ENCODE peak calls at places on chromosomes 6 and 20, in five cellular contexts. G is GM12864, M is GM23338, N is IMR-90, C is colonic mucosa. Q is an unnamed sample.
A peak's percentile ranks its signal among the peaks of the same experiment; 100 is the strongest.

GRCh38 chr6:90645634-90646033 is 58.8 kb upstream of the MAP3K7 start:
- DNase-seq in G (no peak), M (no peak), N (no peak), C (no peak), Q (no peak)

GRCh38 chr20:62066983-62067433 is 1.3 kb upstream of the TAF4 start:
- DNase-seq in G (no peak), M (peak; percentile 57), N (no peak), C (peak; percentile 79), Q (peak; percentile 27)

GRCh38 chr6:43963203-43963602 is 164.0 kb downstream of the MRPL14 start:
- DNase-seq in G (no peak), M (no peak), N (no peak), C (no peak), Q (no peak)

GRCh38 chr20:8095648-8096572 is 36.2 kb upstream of the PLCB1 start:
- DNase-seq in G (no peak), M (no peak), N (peak; percentile 79), C (no peak), Q (peak; percentile 51)

GRCh38 chr6:7998103-7998725 is 66.0 kb downstream of the BLOC1S5 start:
- DNase-seq in G (no peak), M (no peak), N (peak; percentile 93), C (no peak), Q (peak; percentile 97)

GRCh38 chr20:38473353-38473795 is 731 bp downstream of the RALGAPB start:
- DNase-seq in G (no peak), M (no peak), N (no peak), C (no peak), Q (peak; percentile 31)

GRCh38 chr6:71510057-71510713 is 221.6 kb downstream of the OGFRL1 start:
- DNase-seq in G (peak; percentile 8), M (peak; percentile 77), N (peak; percentile 84), C (peak; percentile 26), Q (peak; percentile 87)

GRCh38 chr6:131917318-131917717 is 33.9 kb downstream of the CCN2 start:
- DNase-seq in G (no peak), M (no peak), N (no peak), C (no peak), Q (no peak)

GRCh38 chr6:81750201-81750600 is 2.3 kb downstream of the TENT5A start:
- DNase-seq in G (no peak), M (no peak), N (no peak), C (no peak), Q (peak; percentile 38)

GRCh38 chr6:38730136-38730862 is 15.2 kb downstream of the DNAH8 start:
- DNase-seq in G (no peak), M (no peak), N (no peak), C (no peak), Q (no peak)

GRCh38 chr20:61948586-61949362 is 116.9 kb downstream of the TAF4 start:
- DNase-seq in G (no peak), M (no peak), N (no peak), C (no peak), Q (no peak)

GRCh38 chr20:62391165-62392076 is 4.5 kb downstream of the RPS21 start:
- DNase-seq in G (no peak), M (no peak), N (no peak), C (no peak), Q (no peak)

GRCh38 chr6:10420546-10421507 is 6.0 kb upstream of the TFAP2A start:
- DNase-seq in G (no peak), M (peak; percentile 86), N (no peak), C (no peak), Q (no peak)

GRCh38 chr20:50868509-50869495 is 62.4 kb downstream of the ADNP start:
- DNase-seq in G (no peak), M (no peak), N (peak; percentile 79), C (no peak), Q (no peak)

GRCh38 chr6:74518035-74518434 is 687.8 kb downstream of the COL12A1 start:
- DNase-seq in G (no peak), M (no peak), N (no peak), C (no peak), Q (no peak)

GRCh38 chr20:37406010-37406998 is 60.4 kb downstream of the SRC start:
- DNase-seq in G (no peak), M (peak; percentile 73), N (peak; percentile 28), C (no peak), Q (no peak)

GRCh38 chr6:53333439-53334408 is 15.0 kb downstream of the ELOVL5 start:
- DNase-seq in G (no peak), M (no peak), N (no peak), C (no peak), Q (no peak)

GRCh38 chr6:45555981-45556771 is 178.4 kb upstream of the SUPT3H start:
- DNase-seq in G (no peak), M (no peak), N (peak; percentile 60), C (no peak), Q (peak; percentile 67)
- H3K4me3 ChIP-seq in G (no peak overlapping the region), M (no peak overlapping the region), N (peak overlapping the region; percentile 37), C (peak overlapping the region; percentile 12), Q (peak overlapping the region; percentile 39)

GRCh38 chr20:46012926-46013825 is 4.5 kb downstream of the MMP9 start:
- DNase-seq in G (no peak), M (no peak), N (no peak), C (no peak), Q (no peak)

GRCh38 chr20:46009847-46010246 is 1.1 kb downstream of the MMP9 start:
- DNase-seq in G (no peak), M (no peak), N (no peak), C (no peak), Q (no peak)

GRCh38 chr20:46010491-46011405 is 2.0 kb downstream of the MMP9 start:
- DNase-seq in G (no peak), M (no peak), N (peak; percentile 7), C (no peak), Q (no peak)

GRCh38 chr20:46013826-46014516 is 5.3 kb downstream of the MMP9 start:
- DNase-seq in G (no peak), M (peak; percentile 97), N (peak; percentile 32), C (peak; percentile 56), Q (peak; percentile 41)

DNA sequence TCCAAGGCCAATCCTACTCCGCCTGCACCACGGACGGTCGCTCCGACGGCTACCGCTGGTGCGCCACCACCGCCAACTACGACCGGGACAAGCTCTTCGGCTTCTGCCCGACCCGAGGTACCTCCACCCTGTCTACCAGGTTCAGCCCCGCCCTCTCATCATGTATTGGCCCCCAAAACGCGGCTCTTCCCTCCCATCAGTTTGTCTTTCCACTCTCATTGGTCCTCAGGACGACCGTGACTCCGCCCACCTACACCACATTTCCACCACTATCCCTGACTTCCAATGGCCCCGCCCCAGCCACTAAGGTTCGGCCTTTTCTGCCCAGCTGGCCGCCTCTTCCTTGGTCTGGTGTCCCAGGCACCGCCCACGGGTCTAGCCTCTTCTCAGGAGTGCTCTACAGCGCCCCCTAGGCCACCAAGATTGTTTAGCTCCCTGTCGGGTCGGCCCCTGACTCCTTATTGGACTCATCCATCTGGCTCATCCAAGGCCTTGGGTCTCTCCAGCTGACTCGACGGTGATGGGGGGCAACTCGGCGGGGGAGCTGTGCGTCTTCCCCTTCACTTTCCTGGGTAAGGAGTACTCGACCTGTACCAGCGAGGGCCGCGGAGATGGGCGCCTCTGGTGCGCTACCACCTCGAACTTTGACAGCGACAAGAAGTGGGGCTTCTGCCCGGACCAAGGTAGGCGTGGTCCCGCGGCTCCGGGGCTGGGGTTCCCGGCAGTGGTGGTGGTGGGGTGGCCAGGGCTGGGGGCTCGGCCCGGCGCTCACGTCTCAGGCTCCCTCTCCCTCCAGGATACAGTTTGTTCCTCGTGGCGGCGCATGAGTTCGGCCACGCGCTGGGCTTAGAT is 3.1 kb downstream of the MMP9 start:
- DNase-seq in G (no peak), M (peak; percentile 100), N (peak; percentile 15), C (peak; percentile 64), Q (no peak)
- TF ChIP-seq CTCF in G (peak; percentile 58), M (peak; percentile 85), N (peak; percentile 15), C (no peak), Q (peak; percentile 8)

GRCh38 chr6:141753180-141753579 is 379.5 kb upstream of the GJE1 start:
- DNase-seq in G (no peak), M (no peak), N (no peak), C (no peak), Q (no peak)
- H3K4me3 ChIP-seq in G (no peak overlapping the region), M (no peak overlapping the region), N (no peak overlapping the region), C (no peak overlapping the region), Q (no peak overlapping the region)

DNA sequence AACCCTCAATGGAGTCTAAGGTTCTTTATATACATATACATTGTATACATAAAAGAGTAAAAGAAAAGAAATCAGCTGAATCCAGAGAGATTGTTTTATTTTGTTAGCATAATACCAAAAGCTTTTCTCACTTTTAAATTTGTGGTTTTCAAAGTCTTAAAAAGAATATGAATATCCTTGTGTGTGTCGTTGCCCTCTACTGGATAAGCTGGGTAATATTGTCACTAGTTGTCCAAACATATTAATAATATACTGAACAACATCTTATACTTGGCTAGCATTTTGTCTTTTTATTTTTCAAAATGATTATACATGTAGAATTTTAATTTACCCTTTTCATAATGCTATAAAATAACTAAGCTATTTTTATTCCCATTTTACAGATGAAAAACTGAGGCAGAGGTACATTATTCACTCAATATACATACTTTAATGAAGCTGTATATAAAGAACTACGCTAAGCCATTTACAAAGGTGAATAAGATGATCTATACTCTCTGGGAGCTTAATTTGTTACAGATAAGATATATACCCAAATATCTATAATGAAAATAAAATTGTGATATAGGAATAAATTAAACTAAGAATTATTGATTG is 531.7 kb downstream of the TFAP2B start:
- DNase-seq in G (no peak), M (peak; percentile 15), N (no peak), C (no peak), Q (peak; percentile 1)
- TF ChIP-seq CTCF in G (peak; percentile 31), M (no peak), N (peak; percentile 38), C (peak; percentile 13), Q (no peak)

GRCh38 chr20:4012631-4013030 is 2.7 kb downstream of the RNF24 start:
- DNase-seq in G (no peak), M (no peak), N (peak; percentile 94), C (no peak), Q (peak; percentile 90)

GRCh38 chr20:4014031-4014474 is 1.3 kb downstream of the RNF24 start:
- DNase-seq in G (no peak), M (peak; percentile 33), N (peak; percentile 85), C (peak; percentile 78), Q (peak; percentile 92)

GRCh38 chr20:4016349-4017050 is 1.1 kb upstream of the RNF24 start:
- DNase-seq in G (no peak), M (no peak), N (no peak), C (no peak), Q (no peak)

GRCh38 chr20:4011226-4011975 is 4.0 kb downstream of the RNF24 start:
- DNase-seq in G (no peak), M (no peak), N (peak; percentile 61), C (no peak), Q (no peak)

DNA sequence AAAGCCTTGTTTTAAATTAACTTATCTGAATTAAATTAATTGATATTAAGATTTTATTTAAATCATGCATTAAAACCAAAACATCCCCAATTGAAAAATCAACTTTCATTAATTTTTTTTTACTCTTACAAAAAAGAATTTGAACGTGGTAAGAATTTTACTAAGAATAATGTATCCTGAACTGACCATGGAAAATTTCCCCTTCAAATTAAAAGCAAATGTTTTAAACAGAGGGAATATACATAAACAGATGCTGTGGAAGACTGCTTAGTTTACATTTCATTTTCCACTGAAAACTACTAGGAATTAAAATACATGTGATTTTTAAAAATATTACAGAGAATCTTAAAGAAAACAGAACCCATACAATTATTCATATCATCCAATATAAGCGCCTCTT is 2.3 kb downstream of the RNF24 start:
- DNase-seq in G (no peak), M (no peak), N (no peak), C (no peak), Q (no peak)
- H3K4me3 ChIP-seq in G (no peak overlapping the region), M (no peak overlapping the region), N (no peak overlapping the region), C (no peak overlapping the region), Q (peak overlapping the region; percentile 27)

GRCh38 chr6:124677874-124678273 is 284.4 kb upstream of the RNF217 start:
- DNase-seq in G (no peak), M (no peak), N (no peak), C (no peak), Q (no peak)
- TF ChIP-seq CTCF in G (no peak), M (no peak), N (no peak), C (no peak), Q (no peak)